ENCODE peak calls at places on chromosomes 4 and X, in ten cellular contexts. Z is fibroblast of mammary gland; X is AML-193; Y is hepatocyte; O is amniotic epithelial cell; M is effector CD4-positive, alpha-beta T cell; G is COR-L47; V is T-helper 9 cell; U is colonic mucosa; T is M059J. L is an unnamed sample.

GRCh38 chrX:9184231-9184630 is 150.3 kb upstream of the FAM9B start:
- DNase-seq in U (no peak), M (no peak), Y (no peak), T (peak; percentile 54), V (no peak), G (no peak), O (no peak), X (no peak), Z (no peak), L (no peak)

GRCh38 chr4:122117743-122118142 is 34.4 kb upstream of the BLTP1 start:
- DNase-seq in O (no peak), X (no peak), U (no peak), Y (no peak), M (no peak), V (no peak), T (peak; percentile 3), Z (peak; percentile 51), G (no peak), L (no peak)

GRCh38 chr4:123401466-123402175 is 5.0 kb downstream of the SPRY1 start:
- DNase-seq in T (no peak), M (no peak), V (no peak), O (no peak), U (no peak), G (no peak), Z (no peak), X (no peak), Y (no peak), L (no peak)

GRCh38 chr4:164731827-164732474 is 22.0 kb upstream of the SMIM31 start:
- DNase-seq in M (peak; percentile 11), U (peak; percentile 35), G (peak; percentile 17), Z (peak; percentile 55), X (peak; percentile 20), T (peak; percentile 26), O (peak; percentile 39), V (peak; percentile 31), Y (peak; percentile 67), L (peak; percentile 35)

GRCh38 chrX:103362504-103362903 is 6.2 kb downstream of the TCEAL9 start:
- DNase-seq in T (peak; percentile 73), U (no peak), Z (peak; percentile 38), Y (no peak), X (no peak), G (no peak), V (no peak), O (peak; percentile 57), M (no peak), L (no peak)

GRCh38 chr4:141391771-141392170 is 171.1 kb downstream of the ZNF330 start:
- DNase-seq in T (peak; percentile 65), U (no peak), X (no peak), Z (peak; percentile 30), V (no peak), Y (no peak), O (no peak), M (no peak), G (peak; percentile 82), L (no peak)

GRCh38 chr4:141425124-141425523 is 204.4 kb downstream of the ZNF330 start:
- DNase-seq in M (no peak), U (no peak), T (peak; percentile 54), Z (peak; percentile 71), V (no peak), O (peak; percentile 80), X (no peak), G (no peak), Y (no peak), L (no peak)

GRCh38 chr4:26076000-26076587 is 162.1 kb downstream of the SMIM20 start:
- DNase-seq in T (peak; percentile 73), V (no peak), Z (peak; percentile 85), X (peak; percentile 97), G (no peak), O (peak; percentile 46), M (no peak), Y (no peak), U (no peak), L (peak; percentile 43)

GRCh38 chrX:70480660-70481018 is 36.0 kb downstream of the DLG3 start:
- DNase-seq in X (no peak), Y (no peak), T (no peak), O (peak; percentile 52), U (no peak), V (no peak), M (no peak), Z (peak; percentile 41), G (no peak), L (no peak)

GRCh38 chr4:140243345-140243753 is 89.4 kb upstream of the MAML3 start:
- DNase-seq in V (no peak), M (no peak), O (no peak), U (peak; percentile 78), X (peak; percentile 59), Y (peak; percentile 76), Z (no peak), T (no peak), G (peak; percentile 83), L (peak; percentile 42)

GRCh38 chr4:181775298-181775697 is 467.9 kb upstream of the TENM3 start:
- DNase-seq in M (no peak), V (no peak), Z (no peak), Y (no peak), O (no peak), T (no peak), G (no peak), U (no peak), X (no peak), L (no peak)

GRCh38 chr4:128716325-128716724 is 93.2 kb upstream of the JADE1 start:
- DNase-seq in V (no peak), Z (no peak), O (no peak), X (no peak), M (no peak), U (no peak), T (no peak), Y (no peak), G (no peak), L (no peak)

GRCh38 chr4:37885496-37885895 is 5.4 kb upstream of the TBC1D1 start:
- DNase-seq in U (no peak), O (peak; percentile 86), Y (peak; percentile 32), G (no peak), M (no peak), X (no peak), Z (no peak), T (peak; percentile 53), V (no peak), L (peak; percentile 32)

GRCh38 chr4:88147799-88148217 is 10.6 kb downstream of the ABCG2 start:
- DNase-seq in T (no peak), X (no peak), U (no peak), O (no peak), G (no peak), Y (peak; percentile 55), Z (no peak), M (no peak), V (no peak), L (no peak)

GRCh38 chr4:139540161-139540560 is 15.9 kb downstream of the SETD7 start:
- DNase-seq in X (no peak), V (no peak), M (no peak), Y (no peak), Z (peak; percentile 47), G (no peak), T (no peak), O (no peak), U (no peak), L (no peak)

GRCh38 chr4:86961605-86962295 is 26.9 kb downstream of the AFF1 start:
- DNase-seq in U (no peak), M (no peak), T (peak; percentile 75), V (no peak), O (peak; percentile 91), Y (peak; percentile 48), G (no peak), X (peak; percentile 81), Z (peak; percentile 75), L (peak; percentile 63)

GRCh38 chr4:69147334-69147733 is 51.1 kb downstream of the UGT2B7 start:
- DNase-seq in Z (no peak), X (no peak), G (peak; percentile 69), M (no peak), O (no peak), T (no peak), V (no peak), U (no peak), Y (no peak), L (no peak)

GRCh38 chr4:84944952-84945351 is 21.5 kb downstream of the WDFY3 start:
- DNase-seq in M (no peak), G (no peak), Y (no peak), O (peak; percentile 77), Z (peak; percentile 36), V (no peak), X (peak; percentile 16), T (peak; percentile 49), U (no peak), L (no peak)

GRCh38 chr4:4872148-4872903 is 12.9 kb downstream of the MSX1 start:
- DNase-seq in Y (peak; percentile 42), U (no peak), V (no peak), M (no peak), T (no peak), O (no peak), G (no peak), X (no peak), Z (no peak), L (no peak)

GRCh38 chrX:144334577-144334976 is 450.7 kb downstream of the UBE2NL start:
- DNase-seq in Y (no peak), T (no peak), O (no peak), Z (no peak), G (no peak), V (no peak), M (no peak), X (peak; percentile 7), U (no peak), L (no peak)

GRCh38 chr4:94419956-94420355 is 31.8 kb upstream of the PDLIM5 start:
- DNase-seq in X (no peak), M (no peak), G (no peak), T (peak; percentile 60), V (no peak), Z (peak; percentile 75), Y (peak; percentile 67), O (peak; percentile 97), U (no peak), L (no peak)

GRCh38 chrX:10769165-10769564 is 148.8 kb upstream of the MID1 start:
- DNase-seq in X (peak; percentile 0), G (peak; percentile 28), Y (peak; percentile 33), U (no peak), M (no peak), T (peak; percentile 70), Z (peak; percentile 52), O (peak; percentile 35), V (no peak), L (peak; percentile 42)

GRCh38 chrX:131308980-131309379 is 19.9 kb upstream of the IGSF1 start:
- DNase-seq in X (no peak), T (no peak), V (no peak), U (no peak), Y (no peak), O (no peak), M (no peak), Z (no peak), G (no peak), L (no peak)

GRCh38 chrX:1126738-1127137 is 85.7 kb downstream of the CRLF2 start:
- DNase-seq in O (no peak), V (no peak), M (no peak), Z (no peak), X (no peak), Y (no peak), U (no peak), T (no peak), G (no peak), L (no peak)

GRCh38 chr4:175891863-175892262 is 79.8 kb upstream of the GPM6A start:
- DNase-seq in Z (peak; percentile 22), G (peak; percentile 62), O (peak; percentile 27), X (peak; percentile 37), M (no peak), U (no peak), Y (peak; percentile 71), V (no peak), T (peak; percentile 43), L (peak; percentile 12)

GRCh38 chr4:148447672-148448071 is 5.5 kb upstream of the NR3C2 start:
- DNase-seq in Z (no peak), U (peak; percentile 21), M (peak; percentile 27), G (no peak), Y (no peak), V (peak; percentile 23), O (no peak), X (peak; percentile 15), T (no peak), L (no peak)

GRCh38 chr4:89109841-89110540 is 1.3 kb upstream of the TIGD2 start:
- DNase-seq in G (no peak), T (no peak), O (no peak), M (no peak), V (no peak), U (no peak), Y (no peak), X (no peak), Z (no peak), L (no peak)

GRCh38 chrX:131704136-131704695 is 160.3 kb downstream of the OR13H1 start:
- DNase-seq in X (no peak), G (no peak), Y (no peak), O (no peak), U (peak; percentile 95), Z (peak; percentile 84), M (peak; percentile 90), V (peak; percentile 93), T (peak; percentile 55), L (peak; percentile 42)

L was measured in GM13976.